ENCODE peak calls at places on chromosomes 1 and 21, in eight cellular contexts. P is activated T-helper 1 cell treated with anti-CD3 and anti-CD28 coated beads, Interleukin-2, amount 50 U/mL, for 16 hours; R is fibroblast of lung; I is GM13977; B is ACHN; K is Kasumi-1; L is NCI-H1436 treated with DMSO at 0.1 percent for 48 hours; G is ELR. M is an unnamed sample.

GRCh38 chr1:58886611-58887010 is 102.8 kb upstream of the JUN start:
- DNase-seq in P (no peak), R (no peak), I (no peak), B (no peak), K (no peak), L (no peak), G (no peak), M (no peak)

GRCh38 chr1:41508290-41508689 is 23.8 kb upstream of the EDN2 start:
- DNase-seq in P (no peak), R (no peak), I (no peak), B (no peak), K (no peak), L (no peak), G (no peak), M (no peak)

GRCh38 chr1:169724168-169724567 is 9.7 kb downstream of the SELE start:
- DNase-seq in P (no peak), R (no peak), I (no peak), B (no peak), K (no peak), L (no peak), G (no peak), M (no peak)

GRCh38 chr1:116458695-116459094 is 85.7 kb downstream of the ATP1A1 start:
- DNase-seq in P (no peak), R (no peak), I (no peak), B (no peak), K (no peak), L (no peak), G (no peak), M (no peak)

GRCh38 chr1:179926494-179927205 is 28.0 kb upstream of the CEP350 start:
- DNase-seq in P (no peak), R (peak), I (no peak), B (no peak), K (no peak), L (no peak), G (peak), M (no peak)

GRCh38 chr1:6743189-6744101 is 41.8 kb upstream of the CAMTA1 start:
- DNase-seq in P (no peak), R (peak), I (peak), B (peak), K (peak), L (no peak), G (peak), M (no peak)

GRCh38 chr1:57188169-57188568 is 222.4 kb upstream of the C8B start:
- DNase-seq in P (no peak), R (no peak), I (no peak), B (no peak), K (no peak), L (no peak), G (no peak), M (no peak)

GRCh38 chr1:1019122-1019999 is 559 bp upstream of the AGRN start:
- DNase-seq in P (peak), R (peak), I (peak), B (peak), K (peak), L (no peak), G (peak), M (peak)

GRCh38 chr1:25807480-25808390 is 7.7 kb downstream of the SELENON start:
- DNase-seq in P (no peak), R (no peak), I (no peak), B (no peak), K (no peak), L (no peak), G (no peak), M (no peak)

GRCh38 chr1:45107782-45108181 is 95.7 kb downstream of the UROD start:
- DNase-seq in P (no peak), R (no peak), I (no peak), B (no peak), K (no peak), L (no peak), G (no peak), M (no peak)

GRCh38 chr1:3053366-3053980 is 15.5 kb upstream of the PRDM16 start:
- DNase-seq in P (no peak), R (no peak), I (no peak), B (no peak), K (no peak), L (no peak), G (no peak), M (no peak)

GRCh38 chr1:20409017-20409416 is 77.0 kb downstream of the CAMK2N1 start:
- DNase-seq in P (no peak), R (no peak), I (no peak), B (no peak), K (no peak), L (no peak), G (no peak), M (no peak)

GRCh38 chr1:221776495-221777413 is 34.9 kb upstream of the DUSP10 start:
- DNase-seq in P (no peak), R (no peak), I (peak), B (no peak), K (peak), L (no peak), G (no peak), M (no peak)

GRCh38 chr1:20446796-20447195 is 39.2 kb downstream of the CAMK2N1 start:
- DNase-seq in P (no peak), R (peak), I (no peak), B (no peak), K (no peak), L (no peak), G (peak), M (no peak)

GRCh38 chr1:181122227-181122626 is 33.7 kb downstream of the IER5 start:
- DNase-seq in P (no peak), R (no peak), I (no peak), B (no peak), K (no peak), L (no peak), G (no peak), M (no peak)

GRCh38 chr21:45651921-45652320 is 8.4 kb downstream of the PCBP3 start:
- DNase-seq in P (no peak), R (no peak), I (no peak), B (no peak), K (no peak), L (no peak), G (no peak), M (no peak)

GRCh38 chr1:2108213-2108876 is 58.1 kb downstream of the PRKCZ start:
- DNase-seq in P (no peak), R (peak), I (peak), B (peak), K (peak), L (no peak), G (peak), M (no peak)

M was measured in activated naive CD4-positive, alpha-beta T cell.